ENCODE peak calls at places on chromosomes 1 and 21, in eight cellular contexts. U, E, S, C, H, F, X and V are unnamed samples. For H3K4me1, the result is how much of the 10 kb centered on the place peaks cover.

GRCh38 chr1:244297616-244298015 is 154.1 kb downstream of the ADSS2 start:
- DNase-seq in E (no peak), F (no peak), H (no peak), X (no peak), U (no peak), S (no peak), C (no peak), V (no peak)

GRCh38 chr1:230123280-230124186 is 56.5 kb downstream of the GALNT2 start:
- DNase-seq in H (no peak), U (peak), S (no peak), C (no peak), F (no peak), X (no peak), E (no peak), V (no peak)

GRCh38 chr1:16111771-16112557 is 38.5 kb upstream of the FAM131C start:
- DNase-seq in E (peak), U (peak), H (no peak), S (no peak), X (peak), F (no peak), C (no peak), V (no peak)

GRCh38 chr21:31974454-31974985 is 101.7 kb downstream of the HUNK start:
- DNase-seq in S (no peak), F (no peak), H (no peak), C (no peak), E (peak), U (no peak), X (no peak), V (no peak)

GRCh38 chr1:181094813-181095212 is 6.3 kb downstream of the IER5 start:
- DNase-seq in H (no peak), C (no peak), U (peak), E (no peak), S (peak), F (no peak), X (peak), V (no peak)

GRCh38 chr1:52603301-52603675 is 1.1 kb downstream of the GPX7 start:
- DNase-seq in F (no peak), X (no peak), C (no peak), H (no peak), U (no peak), E (no peak), S (no peak), V (no peak)

GRCh38 chr1:220330265-220330664 is 58.0 kb upstream of the RAB3GAP2 start:
- DNase-seq in C (no peak), H (no peak), F (no peak), E (no peak), X (no peak), U (peak), S (no peak), V (no peak)

GRCh38 chr1:221511797-221512196 is 230.1 kb downstream of the DUSP10 start:
- DNase-seq in F (no peak), H (no peak), U (no peak), E (no peak), S (no peak), C (no peak), X (no peak), V (no peak)

GRCh38 chr1:64962447-64962846 is 3.9 kb downstream of the JAK1 start:
- DNase-seq in E (no peak), C (no peak), U (no peak), F (no peak), H (no peak), S (no peak), X (no peak), V (no peak)

GRCh38 chr1:225250432-225250831 is 177.4 kb downstream of the LBR start:
- DNase-seq in S (no peak), E (no peak), H (no peak), F (no peak), U (no peak), C (no peak), X (no peak), V (no peak)

GRCh38 chr1:162055062-162055461 is 14.4 kb upstream of the NOS1AP start:
- DNase-seq in U (peak), X (no peak), S (no peak), H (no peak), F (no peak), E (no peak), C (no peak), V (no peak)

GRCh38 chr1:246591958-246592357 is 25.7 kb downstream of the CNST start:
- DNase-seq in H (no peak), C (no peak), U (no peak), F (no peak), E (no peak), X (no peak), S (no peak), V (peak)

GRCh38 chr1:82565546-82565945 is 764.8 kb downstream of the ADGRL2 start:
- DNase-seq in H (no peak), F (no peak), U (peak), S (no peak), E (no peak), C (peak), X (no peak), V (no peak)

GRCh38 chr1:36084502-36085115 is 715 bp downstream of the TEKT2 start:
- DNase-seq in C (no peak), S (no peak), X (no peak), E (no peak), H (peak), U (no peak), F (no peak), V (no peak)

GRCh38 chr1:237677979-237678378 is 212.7 kb downstream of the ZP4 start:
- DNase-seq in H (no peak), U (peak), E (no peak), X (no peak), F (no peak), C (no peak), S (no peak), V (no peak)

GRCh38 chr1:25473653-25474225 is 43.0 kb downstream of the MACO1 start:
- DNase-seq in X (no peak), S (no peak), F (no peak), U (no peak), C (no peak), E (no peak), H (no peak), V (no peak)

GRCh38 chr1:45230537-45230936 is 24.1 kb upstream of the ZSWIM5 start:
- DNase-seq in F (no peak), E (peak), H (no peak), X (no peak), U (no peak), C (no peak), S (no peak), V (peak)

GRCh38 chr1:40785446-40785845 is 1.9 kb downstream of the KCNQ4 start:
- DNase-seq in U (no peak), E (no peak), F (no peak), C (no peak), X (no peak), H (no peak), S (no peak), V (no peak)

GRCh38 chr1:175757381-175758015 is 14.1 kb upstream of the TNR start:
- DNase-seq in C (no peak), E (peak), F (no peak), S (no peak), X (no peak), U (no peak), H (no peak), V (peak)

GRCh38 chr21:34129039-34129891 is 55.9 kb downstream of the MRPS6 start:
- DNase-seq in F (peak), H (no peak), E (peak), C (peak), U (peak), X (peak), S (peak), V (peak)

GRCh38 chr1:108559215-108560142 is at the start of gene EEIG2:
- DNase-seq in C (peak), U (peak), E (peak), H (peak), S (peak), X (peak), F (peak), V (peak)

GRCh38 chr1:234627009-234627950 is 17.3 kb upstream of the IRF2BP2 start:
- DNase-seq in C (no peak), S (no peak), F (no peak), E (no peak), X (no peak), U (no peak), H (no peak), V (no peak)

GRCh38 chr1:153977250-153978240 is at the start of gene JTB:
- DNase-seq in H (peak), S (peak), U (peak), X (peak), E (peak), F (peak), C (peak), V (peak)

GRCh38 chr1:8925406-8925805 is 20.3 kb upstream of the CA6 start:
- DNase-seq in S (no peak), E (no peak), C (no peak), F (no peak), X (no peak), U (no peak), H (no peak), V (no peak)

GRCh38 chr1:94579876-94580294 is 38.3 kb upstream of the F3 start:
- DNase-seq in C (no peak), H (no peak), E (peak), X (no peak), F (peak), S (no peak), U (peak), V (no peak)

GRCh38 chr1:68975534-68975933 is 478.7 kb upstream of the DEPDC1 start:
- DNase-seq in F (no peak), C (no peak), H (no peak), S (no peak), U (no peak), X (no peak), E (peak), V (no peak)

GRCh38 chr1:166925791-166926483 is 49.4 kb downstream of the ILDR2 start:
- DNase-seq in X (no peak), F (no peak), S (no peak), H (no peak), E (no peak), C (no peak), U (no peak), V (no peak)

GRCh38 chr1:248906741-248907661 is 966 bp downstream of the PGBD2 start:
- DNase-seq in H (no peak), X (no peak), C (no peak), S (no peak), F (peak), U (peak), E (no peak), V (no peak)

GRCh38 chr1:107141491-107142369 is 891 bp downstream of the NTNG1 start:
- DNase-seq in X (no peak), F (peak), U (peak), E (peak), H (peak), S (no peak), C (no peak), V (peak)

GRCh38 chr1:222592171-222592570 is 2.4 kb upstream of the TAF1A start:
- DNase-seq in U (no peak), E (no peak), H (no peak), X (no peak), C (no peak), F (no peak), S (no peak), V (no peak)

GRCh38 chr1:108117908-108118902 is 81.9 kb downstream of the SLC25A24 start:
- DNase-seq in H (no peak), S (no peak), U (peak), C (no peak), F (no peak), X (no peak), E (no peak), V (no peak)

GRCh38 chr1:110927484-110928075 is 36.1 kb downstream of the LRIF1 start:
- DNase-seq in X (no peak), F (no peak), S (no peak), U (no peak), H (no peak), C (no peak), E (peak), V (no peak)

GRCh38 chr1:109776911-109777310 is 13.2 kb upstream of the EPS8L3 start:
- DNase-seq in F (peak), E (peak), C (no peak), H (peak), S (peak), X (peak), U (peak), V (peak)

GRCh38 chr1:203722925-203723324 is 42.1 kb upstream of the LAX1 start:
- DNase-seq in S (no peak), U (no peak), H (no peak), C (no peak), E (no peak), X (no peak), F (no peak), V (no peak)

GRCh38 chr1:32636793-32637561 is 13.4 kb downstream of the ZBTB8OS start:
- DNase-seq in E (no peak), H (peak), S (no peak), U (no peak), X (no peak), F (no peak), C (no peak), V (no peak)

GRCh38 chr1:17094664-17095063 is 24.6 kb downstream of the PADI2 start:
- DNase-seq in X (no peak), C (no peak), E (no peak), H (no peak), S (no peak), U (no peak), F (no peak), V (no peak)

GRCh38 chr1:228697209-228698016 is 37.9 kb upstream of the RHOU start:
- DNase-seq in H (no peak), C (peak), E (no peak), F (peak), X (peak), S (peak), U (peak), V (peak)

GRCh38 chr1:150176593-150176992 is 26.9 kb downstream of the PLEKHO1 start:
- DNase-seq in U (peak), X (no peak), E (no peak), H (no peak), C (no peak), F (no peak), S (no peak), V (no peak)

GRCh38 chr1:150173161-150173585 is 23.5 kb downstream of the PLEKHO1 start:
- DNase-seq in C (no peak), U (no peak), F (no peak), S (no peak), E (no peak), X (no peak), H (no peak), V (peak)

GRCh38 chr1:150182233-150182632 is 32.5 kb downstream of the PLEKHO1 start:
- DNase-seq in S (peak), X (no peak), C (no peak), F (no peak), H (no peak), U (no peak), E (no peak), V (no peak)

GRCh38 chr1:150179867-150180266 is 30.2 kb downstream of the PLEKHO1 start:
- DNase-seq in S (no peak), U (no peak), X (no peak), H (no peak), E (no peak), C (no peak), F (no peak), V (no peak)

DNA sequence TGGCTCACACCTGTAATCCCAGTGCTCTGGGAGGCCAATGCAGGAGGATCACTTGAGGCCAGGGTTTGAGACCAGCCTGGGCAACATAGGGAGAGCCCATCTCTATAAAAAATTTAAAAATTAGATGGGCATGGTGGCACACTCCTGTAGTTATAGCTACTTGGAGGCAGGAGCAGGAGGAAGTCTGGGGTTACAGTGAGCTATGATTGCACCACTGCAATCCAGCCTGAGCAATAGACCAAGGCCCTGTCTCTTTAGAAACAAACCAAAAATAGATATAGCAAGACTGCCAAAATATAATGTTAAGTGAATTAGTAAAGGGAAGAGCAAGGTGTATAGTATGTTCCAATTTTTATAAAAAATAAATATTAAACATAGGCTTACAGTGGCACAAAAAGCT is 28.8 kb downstream of the PLEKHO1 start:
- DNase-seq in C (no peak), F (no peak), X (no peak), S (no peak), U (no peak), H (no peak), E (no peak), V (no peak)
- TF ChIP-seq CTCF in C (no peak), F (no peak), X (no peak), S (no peak), U (no peak), H (no peak), E (no peak), V (no peak)

GRCh38 chr1:168638884-168639283 is 62.5 kb downstream of the XCL1 start:
- DNase-seq in X (no peak), C (no peak), S (no peak), U (no peak), F (no peak), H (no peak), E (no peak), V (no peak)
- H3K4me1 ChIP-seq in X (under half), C (under half), S (under half), U (under half), F (under half), H (under half), E (under half), V (under half)

GRCh38 chr1:207321045-207321789 is at the start of gene CD55:
- DNase-seq in S (peak), F (peak), X (peak), C (peak), U (peak), H (peak), E (peak), V (peak)
- TF ChIP-seq CTCF in S (no peak), F (peak), X (no peak), C (no peak), U (peak), H (peak), E (peak), V (no peak)

DNA sequence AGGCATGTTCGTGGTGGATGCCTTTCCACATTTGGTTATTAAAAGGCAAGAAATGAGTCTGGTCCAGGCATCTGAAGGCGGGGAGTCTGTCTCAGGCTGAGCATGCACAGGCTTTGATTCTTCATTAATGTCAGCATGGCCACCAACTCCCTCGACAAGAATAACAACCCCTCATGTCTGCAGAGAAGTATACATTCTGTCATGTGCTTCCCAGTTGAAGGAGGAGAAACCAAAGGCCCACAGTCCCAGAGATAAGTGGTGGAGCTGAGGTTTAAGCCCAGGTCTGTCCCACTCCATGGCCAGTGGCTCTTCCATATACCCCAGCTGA is 61.6 kb upstream of the LAPTM5 start:
- DNase-seq in U (no peak), S (no peak), H (no peak), C (no peak), E (no peak), F (no peak), X (no peak), V (no peak)
- H3K4me1 ChIP-seq in U (under half), S (under half), H (under half), C (half or more), E (under half), F (under half), X (under half), V (under half)

DNA sequence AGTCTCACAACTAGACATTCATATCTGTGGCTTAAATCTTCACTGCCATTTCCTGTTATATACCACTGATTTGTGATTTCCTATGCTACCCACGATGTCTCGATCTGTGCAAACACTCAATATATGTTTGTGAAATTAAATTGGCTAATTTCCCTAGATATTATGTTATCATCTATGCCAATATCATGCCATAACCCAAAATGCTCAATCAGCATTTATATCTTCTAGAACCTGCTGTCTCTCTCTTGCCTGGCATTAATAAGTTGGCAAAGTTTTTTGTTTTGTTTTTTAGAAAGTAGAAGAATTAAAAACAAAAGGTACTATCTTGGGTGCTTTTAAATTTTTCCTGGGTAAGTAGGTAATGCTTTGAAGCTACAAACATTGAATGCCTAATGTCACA is 358.5 kb upstream of the DAB1 start:
- DNase-seq in F (no peak), X (no peak), U (no peak), E (no peak), H (no peak), C (no peak), S (no peak), V (no peak)
- TF ChIP-seq CTCF in F (no peak), X (no peak), U (no peak), E (no peak), H (no peak), C (no peak), S (no peak), V (no peak)

GRCh38 chr1:91779603-91780021 is 106.3 kb downstream of the TGFBR3 start:
- DNase-seq in X (no peak), F (no peak), C (no peak), H (no peak), E (no peak), S (no peak), U (no peak), V (no peak)
- H3K4me1 ChIP-seq in X (under half), F (under half), C (under half), H (under half), E (under half), S (under half), U (under half), V (under half)

GRCh38 chr1:240294566-240294965 is 202.9 kb downstream of the FMN2 start:
- DNase-seq in H (no peak), U (no peak), C (no peak), X (no peak), E (peak), F (no peak), S (no peak), V (no peak)

GRCh38 chr1:240293706-240294105 is 202.0 kb downstream of the FMN2 start:
- DNase-seq in E (no peak), U (no peak), X (no peak), H (no peak), F (no peak), S (no peak), C (no peak), V (no peak)

GRCh38 chr1:240295811-240296210 is 204.1 kb downstream of the FMN2 start:
- DNase-seq in H (no peak), U (no peak), S (no peak), F (no peak), X (no peak), C (no peak), E (no peak), V (no peak)
- TF ChIP-seq CTCF in H (no peak), U (no peak), S (no peak), F (no peak), X (no peak), C (no peak), E (no peak), V (no peak)